ENCODE peak calls at places on chromosomes 3 and 15, in nine cellular contexts. N, D, K, I, P, E, O, C and B are unnamed samples.

GRCh38 chr15:70976856-70977255 is 84.2 kb downstream of the LRRC49 start:
- DNase-seq in N (no peak), D (no peak), K (no peak), I (no peak), P (no peak), E (no peak), O (no peak), C (no peak), B (no peak)

GRCh38 chr15:66019826-66020398 is 150.6 kb downstream of the RAB11A start:
- DNase-seq in N (no peak), D (no peak), K (no peak), I (no peak), P (no peak), E (no peak), O (no peak), C (no peak), B (no peak)

GRCh38 chr15:59689626-59690236 is 611 bp upstream of the BNIP2 start:
- DNase-seq in N (peak; percentile 93), D (peak; percentile 5), K (peak; percentile 48), I (peak; percentile 27), P (peak; percentile 94), E (no peak), O (peak; percentile 90), C (peak; percentile 53), B (peak; percentile 35)

GRCh38 chr15:87267798-87268197 is 988.7 kb downstream of the NTRK3 start:
- DNase-seq in N (no peak), D (no peak), K (no peak), I (no peak), P (no peak), E (peak; percentile 12), O (no peak), C (peak; percentile 15), B (peak; percentile 56)

GRCh38 chr3:142237891-142238290 is 12.5 kb upstream of the GK5 start:
- DNase-seq in N (no peak), D (no peak), K (no peak), I (no peak), P (no peak), E (no peak), O (no peak), C (no peak), B (no peak)

GRCh38 chr3:102174832-102175374 is 259.9 kb upstream of the ZPLD1 start:
- DNase-seq in N (no peak), D (no peak), K (no peak), I (no peak), P (no peak), E (no peak), O (no peak), C (peak; percentile 23), B (no peak)

GRCh38 chr3:39181408-39182335 is 10.7 kb downstream of the XIRP1 start:
- DNase-seq in N (no peak), D (no peak), K (no peak), I (no peak), P (no peak), E (no peak), O (no peak), C (no peak), B (no peak)

GRCh38 chr15:53213336-53213735 is 423.2 kb upstream of the ONECUT1 start:
- DNase-seq in N (no peak), D (no peak), K (no peak), I (no peak), P (no peak), E (no peak), O (no peak), C (no peak), B (no peak)

GRCh38 chr15:100334905-100335304 is 6.9 kb downstream of the ADAMTS17 start:
- DNase-seq in N (no peak), D (no peak), K (no peak), I (no peak), P (no peak), E (no peak), O (no peak), C (no peak), B (no peak)

GRCh38 chr15:44084171-44084570 is 110.9 kb downstream of the FRMD5 start:
- DNase-seq in N (no peak), D (no peak), K (no peak), I (no peak), P (no peak), E (no peak), O (no peak), C (no peak), B (no peak)

GRCh38 chr15:45646220-45646619 is 11.4 kb downstream of the SQOR start:
- DNase-seq in N (no peak), D (no peak), K (no peak), I (no peak), P (no peak), E (no peak), O (no peak), C (no peak), B (no peak)

GRCh38 chr3:124258057-124258500 is 266.2 kb upstream of the ROPN1 start:
- DNase-seq in N (no peak), D (no peak), K (no peak), I (no peak), P (no peak), E (peak; percentile 13), O (peak; percentile 46), C (no peak), B (no peak)

GRCh38 chr3:24400015-24400414 is 94.6 kb downstream of the THRB start:
- DNase-seq in N (no peak), D (no peak), K (no peak), I (no peak), P (no peak), E (no peak), O (no peak), C (no peak), B (no peak)

GRCh38 chr15:53260647-53261046 is 470.5 kb upstream of the ONECUT1 start:
- DNase-seq in N (no peak), D (no peak), K (no peak), I (no peak), P (no peak), E (no peak), O (no peak), C (no peak), B (no peak)

GRCh38 chr3:190339130-190339529 is 16.9 kb upstream of the CLDN1 start:
- DNase-seq in N (no peak), D (no peak), K (no peak), I (no peak), P (no peak), E (peak; percentile 35), O (no peak), C (peak; percentile 15), B (no peak)

GRCh38 chr3:71210257-71211002 is 373.1 kb downstream of the FOXP1 start:
- DNase-seq in N (no peak), D (no peak), K (no peak), I (no peak), P (no peak), E (peak; percentile 55), O (peak; percentile 43), C (no peak), B (no peak)

GRCh38 chr3:58073315-58074125 is 65.3 kb downstream of the FLNB start:
- DNase-seq in N (no peak), D (no peak), K (no peak), I (no peak), P (no peak), E (no peak), O (no peak), C (no peak), B (no peak)

GRCh38 chr15:51075364-51075763 is 19.3 kb downstream of the TNFAIP8L3 start:
- DNase-seq in N (no peak), D (no peak), K (peak; percentile 8), I (no peak), P (peak; percentile 57), E (peak; percentile 41), O (no peak), C (no peak), B (peak; percentile 32)

GRCh38 chr3:126184465-126185000 is 4.1 kb upstream of the ALDH1L1 start:
- DNase-seq in N (no peak), D (no peak), K (no peak), I (no peak), P (no peak), E (no peak), O (no peak), C (no peak), B (no peak)

GRCh38 chr3:37726445-37727000 is 135.2 kb upstream of the CTDSPL start:
- DNase-seq in N (no peak), D (no peak), K (no peak), I (no peak), P (no peak), E (no peak), O (no peak), C (no peak), B (no peak)

GRCh38 chr3:86594838-86595237 is 396.1 kb downstream of the VGLL3 start:
- DNase-seq in N (no peak), D (no peak), K (no peak), I (no peak), P (no peak), E (no peak), O (no peak), C (no peak), B (no peak)

GRCh38 chr3:65279225-65279624 is 591.4 kb upstream of the ADAMTS9 start:
- DNase-seq in N (no peak), D (no peak), K (no peak), I (no peak), P (no peak), E (no peak), O (no peak), C (no peak), B (no peak)

GRCh38 chr3:128763967-128764366 is 38.0 kb downstream of the RAB7A start:
- DNase-seq in N (no peak), D (no peak), K (no peak), I (no peak), P (no peak), E (no peak), O (no peak), C (no peak), B (no peak)

GRCh38 chr15:77650285-77650684 is 17.6 kb upstream of the LINGO1 start:
- DNase-seq in N (no peak), D (no peak), K (no peak), I (no peak), P (no peak), E (no peak), O (no peak), C (no peak), B (no peak)

GRCh38 chr3:138389841-138390581 is 41.6 kb downstream of the MRAS start:
- DNase-seq in N (no peak), D (no peak), K (no peak), I (no peak), P (no peak), E (peak; percentile 92), O (peak; percentile 46), C (peak; percentile 86), B (peak; percentile 84)

GRCh38 chr3:56801597-56802410 is at the start of gene ARHGEF3:
- DNase-seq in N (peak; percentile 89), D (peak; percentile 81), K (peak; percentile 77), I (peak; percentile 67), P (peak; percentile 91), E (peak; percentile 94), O (peak; percentile 90), C (peak; percentile 87), B (peak; percentile 35)

GRCh38 chr3:49906004-49906860 is 2.6 kb upstream of the MST1R start:
- DNase-seq in N (peak; percentile 83), D (no peak), K (no peak), I (no peak), P (peak; percentile 70), E (peak; percentile 83), O (peak; percentile 65), C (no peak), B (no peak)

GRCh38 chr3:6994081-6994668 is 133.3 kb downstream of the GRM7 start:
- DNase-seq in N (no peak), D (no peak), K (no peak), I (no peak), P (no peak), E (no peak), O (no peak), C (no peak), B (no peak)

GRCh38 chr3:146577662-146578061 is 27.5 kb downstream of the PLSCR5 start:
- DNase-seq in N (peak; percentile 26), D (no peak), K (no peak), I (no peak), P (no peak), E (peak; percentile 10), O (no peak), C (peak; percentile 16), B (peak; percentile 12)

GRCh38 chr3:150000631-150001030 is 29.9 kb upstream of the PFN2 start:
- DNase-seq in N (no peak), D (no peak), K (no peak), I (no peak), P (no peak), E (peak; percentile 9), O (no peak), C (no peak), B (no peak)

GRCh38 chr3:186823391-186823790 is 17.1 kb upstream of the RFC4 start:
- DNase-seq in N (no peak), D (no peak), K (no peak), I (no peak), P (no peak), E (no peak), O (no peak), C (no peak), B (no peak)